ENCODE peak calls at places on chromosome 6, in ten cellular contexts. Y is stomach; E is cardiac muscle cell; T is effector memory CD4-positive, alpha-beta T cell; S is hepatocyte; F is tibial artery; Q is naive thymus-derived CD4-positive, alpha-beta T cell; W is Peyer's patch; M is mammary epithelial cell; B is heart left ventricle. D is an unnamed sample.

GRCh38 chr6:33082702-33083101 is 6.9 kb downstream of the HLA-DPB1 start:
- DNase-seq in Y (peak; percentile 62), E (peak; percentile 71), T (no peak), S (peak; percentile 71), F (no peak), Q (no peak), W (no peak), M (no peak), B (no peak), D (no peak)

GRCh38 chr6:159935065-159935464 is 33.8 kb upstream of the IGF2R start:
- DNase-seq in Y (no peak), E (peak; percentile 30), T (no peak), S (no peak), F (no peak), Q (no peak), W (no peak), M (no peak), B (no peak), D (no peak)

GRCh38 chr6:143374014-143374413 is 76.5 kb downstream of the ADAT2 start:
- DNase-seq in Y (no peak), E (no peak), T (no peak), S (no peak), F (no peak), Q (no peak), W (no peak), M (no peak), B (no peak), D (no peak)

GRCh38 chr6:132490024-132490423 is 22.9 kb downstream of the STX7 start:
- DNase-seq in Y (no peak), E (peak; percentile 34), T (no peak), S (no peak), F (peak; percentile 72), Q (no peak), W (peak; percentile 42), M (no peak), B (no peak), D (no peak)

GRCh38 chr6:84967389-84967788 is 203.0 kb upstream of the TBX18 start:
- DNase-seq in Y (no peak), E (peak; percentile 73), T (no peak), S (peak; percentile 55), F (no peak), Q (no peak), W (no peak), M (peak; percentile 27), B (no peak), D (no peak)

GRCh38 chr6:111559193-111560097 is 46.2 kb downstream of the TRAF3IP2 start:
- DNase-seq in Y (no peak), E (peak; percentile 66), T (no peak), S (no peak), F (peak; percentile 76), Q (no peak), W (no peak), M (no peak), B (no peak), D (no peak)

GRCh38 chr6:113120577-113121285 is 736.4 kb upstream of the MARCKS start:
- DNase-seq in Y (no peak), E (peak; percentile 97), T (no peak), S (peak; percentile 5), F (no peak), Q (no peak), W (no peak), M (peak; percentile 97), B (no peak), D (no peak)

GRCh38 chr6:17865243-17865642 is 122.2 kb downstream of the KIF13A start:
- DNase-seq in Y (no peak), E (no peak), T (no peak), S (peak; percentile 35), F (no peak), Q (no peak), W (no peak), M (peak; percentile 98), B (no peak), D (no peak)

GRCh38 chr6:35494161-35494563 is 2.7 kb downstream of the TEAD3 start:
- DNase-seq in Y (no peak), E (peak; percentile 52), T (no peak), S (no peak), F (no peak), Q (no peak), W (no peak), M (no peak), B (no peak), D (no peak)

GRCh38 chr6:2385584-2385983 is 140.2 kb upstream of the GMDS start:
- DNase-seq in Y (no peak), E (no peak), T (no peak), S (no peak), F (no peak), Q (no peak), W (no peak), M (no peak), B (no peak), D (no peak)

GRCh38 chr6:41546475-41546865 is 289 bp downstream of the FOXP4 start:
- DNase-seq in Y (no peak), E (no peak), T (no peak), S (no peak), F (no peak), Q (no peak), W (no peak), M (peak; percentile 62), B (no peak), D (no peak)

GRCh38 chr6:105474234-105474633 is 71.4 kb upstream of the PREP start:
- DNase-seq in Y (no peak), E (no peak), T (no peak), S (no peak), F (no peak), Q (no peak), W (no peak), M (no peak), B (no peak), D (no peak)

GRCh38 chr6:30483677-30484279 is 5.5 kb upstream of the HLA-E start:
- DNase-seq in Y (no peak), E (peak; percentile 84), T (no peak), S (peak; percentile 70), F (no peak), Q (peak; percentile 56), W (no peak), M (peak; percentile 50), B (no peak), D (peak; percentile 47)

GRCh38 chr6:160386869-160387518 is 38.8 kb downstream of the SLC22A3 start:
- DNase-seq in Y (peak; percentile 68), E (peak; percentile 35), T (no peak), S (no peak), F (no peak), Q (no peak), W (no peak), M (peak; percentile 83), B (no peak), D (no peak)

GRCh38 chr6:148747493-148748160 is 797 bp downstream of the UST start:
- DNase-seq in Y (peak; percentile 52), E (peak; percentile 38), T (peak; percentile 62), S (peak; percentile 69), F (peak; percentile 78), Q (peak; percentile 45), W (peak; percentile 73), M (peak; percentile 68), B (peak; percentile 66), D (peak; percentile 82)

GRCh38 chr6:24858154-24858801 is 59.6 kb upstream of the ARMH2 start:
- DNase-seq in Y (no peak), E (peak; percentile 47), T (peak; percentile 35), S (no peak), F (no peak), Q (peak; percentile 48), W (peak; percentile 72), M (peak; percentile 64), B (no peak), D (peak; percentile 72)

GRCh38 chr6:69867075-69867911 is 937 bp downstream of the COL19A1 start:
- DNase-seq in Y (peak; percentile 62), E (peak; percentile 39), T (peak; percentile 28), S (peak; percentile 84), F (peak; percentile 69), Q (peak; percentile 64), W (peak; percentile 66), M (peak; percentile 24), B (peak; percentile 83), D (peak; percentile 59)

GRCh38 chr6:41167173-41167963 is 4.5 kb upstream of the TREM2 start:
- DNase-seq in Y (no peak), E (peak; percentile 24), T (no peak), S (peak; percentile 67), F (no peak), Q (no peak), W (no peak), M (peak; percentile 40), B (no peak), D (no peak)

GRCh38 chr6:154247119-154247814 is 109.3 kb downstream of the IPCEF1 start:
- DNase-seq in Y (no peak), E (no peak), T (no peak), S (no peak), F (no peak), Q (no peak), W (peak; percentile 56), M (no peak), B (no peak), D (peak; percentile 50)

GRCh38 chr6:91082311-91082803 is 495.5 kb upstream of the MAP3K7 start:
- DNase-seq in Y (no peak), E (peak; percentile 59), T (no peak), S (no peak), F (no peak), Q (no peak), W (no peak), M (peak; percentile 1), B (no peak), D (no peak)
- H3K4me1 ChIP-seq in Y (no peaks in the 10 kb centered on the region), E (no peaks in the 10 kb centered on the region), T (no peaks in the 10 kb centered on the region), S (peaks cover 20% of the 10 kb centered on the region), F (no peaks in the 10 kb centered on the region), Q (no peaks in the 10 kb centered on the region), W (no peaks in the 10 kb centered on the region), M (no peaks in the 10 kb centered on the region), B (no peaks in the 10 kb centered on the region), D (no peaks in the 10 kb centered on the region)

DNA sequence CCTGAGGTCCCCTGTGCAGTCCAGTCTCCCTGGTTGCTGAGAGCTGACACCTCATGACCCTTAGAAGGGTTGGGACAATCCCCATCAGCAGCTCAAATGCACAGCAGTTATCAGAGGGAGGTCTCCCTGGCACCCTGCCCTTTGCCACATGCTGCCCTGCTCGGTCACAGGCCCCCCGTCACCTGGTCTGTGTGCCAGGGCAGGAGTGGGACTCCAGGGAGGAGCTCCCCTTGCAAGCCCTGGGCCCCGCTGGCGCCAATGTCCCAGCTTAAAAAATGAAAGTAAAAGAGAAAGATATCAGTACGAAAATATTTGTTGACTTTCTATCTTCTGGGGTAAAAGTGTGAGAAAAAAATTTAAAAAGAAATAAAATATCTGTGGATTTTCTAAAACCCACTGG is 68.1 kb upstream of the SLC22A16 start:
- DNase-seq in Y (no peak), E (no peak), T (no peak), S (no peak), F (no peak), Q (no peak), W (no peak), M (no peak), B (no peak), D (no peak)
- H3K4me1 ChIP-seq in Y (peaks cover 25% of the 10 kb centered on the region), E (peaks cover 41% of the 10 kb centered on the region), T (peaks cover 4% of the 10 kb centered on the region), S (peaks cover 18% of the 10 kb centered on the region), F (no peaks in the 10 kb centered on the region), Q (no peaks in the 10 kb centered on the region), W (no peaks in the 10 kb centered on the region), M (peaks cover 37% of the 10 kb centered on the region), B (no peaks in the 10 kb centered on the region), D (peaks cover 17% of the 10 kb centered on the region)

GRCh38 chr6:43698584-43699349 is 11.2 kb upstream of the MRPS18A start:
- DNase-seq in Y (peak; percentile 85), E (peak; percentile 66), T (no peak), S (peak; percentile 53), F (peak; percentile 77), Q (no peak), W (no peak), M (no peak), B (no peak), D (no peak)
- H3K4me1 ChIP-seq in Y (peaks cover 65% of the 10 kb centered on the region), E (peaks cover 27% of the 10 kb centered on the region), T (no peaks in the 10 kb centered on the region), S (peaks cover 39% of the 10 kb centered on the region), F (peaks cover 15% of the 10 kb centered on the region), Q (no peaks in the 10 kb centered on the region), W (peaks cover under 1% of the 10 kb centered on the region), M (no peaks in the 10 kb centered on the region), B (peaks cover 6% of the 10 kb centered on the region), D (no peaks in the 10 kb centered on the region)

GRCh38 chr6:3749390-3749978 is 2.0 kb downstream of the PXDC1 start:
- DNase-seq in Y (peak; percentile 90), E (no peak), T (no peak), S (peak; percentile 85), F (peak; percentile 85), Q (no peak), W (peak; percentile 46), M (peak; percentile 46), B (peak; percentile 46), D (no peak)
- H3K4me1 ChIP-seq in Y (peaks cover 69% of the 10 kb centered on the region), E (peaks cover 9% of the 10 kb centered on the region), T (peaks cover 19% of the 10 kb centered on the region), S (peaks cover 30% of the 10 kb centered on the region), F (peaks cover 57% of the 10 kb centered on the region), Q (no peaks in the 10 kb centered on the region), W (peaks cover 16% of the 10 kb centered on the region), M (peaks cover 33% of the 10 kb centered on the region), B (peaks cover 6% of the 10 kb centered on the region), D (peaks cover 11% of the 10 kb centered on the region)

D was measured in CD4-positive, alpha-beta memory T cell.